ENCODE peak calls at places on chromosomes 16 and 17, in seven cellular contexts. F is breast epithelium, D is HFF-Myc, S is GM06990, E is mucosa of descending colon, N is tibial artery, G is fibroblast of lung. J is an unnamed sample.

GRCh38 chr17:1951920-1952319 is 73.2 kb downstream of the RTN4RL1 start:
- DNase-seq in F (no peak), D (no peak), S (no peak), E (no peak), N (no peak), G (no peak), J (no peak)

GRCh38 chr17:76598004-76598439 is 12.4 kb upstream of the ST6GALNAC2 start:
- DNase-seq in F (no peak), D (no peak), S (no peak), E (no peak), N (no peak), G (no peak), J (no peak)

GRCh38 chr16:84484579-84485254 is 19.7 kb downstream of the MEAK7 start:
- DNase-seq in F (peak), D (no peak), S (no peak), E (no peak), N (peak), G (peak), J (no peak)

GRCh38 chr16:48535831-48536599 is 74.0 kb downstream of the N4BP1 start:
- DNase-seq in F (peak), D (no peak), S (peak), E (peak), N (peak), G (peak), J (no peak)

GRCh38 chr17:81076097-81076754 is 41.3 kb downstream of the BAIAP2 start:
- DNase-seq in F (no peak), D (no peak), S (no peak), E (no peak), N (no peak), G (no peak), J (no peak)

GRCh38 chr16:56520251-56520577 is 390 bp upstream of the BBS2 start:
- DNase-seq in F (no peak), D (no peak), S (no peak), E (no peak), N (no peak), G (no peak), J (no peak)

GRCh38 chr17:76578376-76578775 is 7.3 kb downstream of the ST6GALNAC2 start:
- DNase-seq in F (no peak), D (no peak), S (no peak), E (no peak), N (no peak), G (peak), J (no peak)

GRCh38 chr16:8867483-8868271 is 1.1 kb downstream of the CARHSP1 start:
- DNase-seq in F (no peak), D (no peak), S (no peak), E (peak), N (peak), G (no peak), J (no peak)

GRCh38 chr17:74768069-74768762 is 7.9 kb downstream of the NAT9 start:
- DNase-seq in F (peak), D (no peak), S (no peak), E (no peak), N (peak), G (peak), J (no peak)

GRCh38 chr16:71383054-71383773 is 24.7 kb downstream of the CALB2 start:
- DNase-seq in F (peak), D (no peak), S (no peak), E (no peak), N (no peak), G (no peak), J (no peak)

GRCh38 chr16:51359141-51359960 is 208.3 kb upstream of the SALL1 start:
- DNase-seq in F (no peak), D (no peak), S (no peak), E (no peak), N (no peak), G (peak), J (no peak)

GRCh38 chr16:11465675-11466074 is 120.4 kb downstream of the RMI2 start:
- DNase-seq in F (no peak), D (no peak), S (no peak), E (no peak), N (no peak), G (no peak), J (no peak)

GRCh38 chr17:50048146-50048720 is 7.7 kb upstream of the ITGA3 start:
- DNase-seq in F (no peak), D (no peak), S (no peak), E (peak), N (peak), G (no peak), J (no peak)

GRCh38 chr17:45287526-45288264 is 25.8 kb upstream of the SPATA32 start:
- DNase-seq in F (no peak), D (no peak), S (no peak), E (no peak), N (no peak), G (no peak), J (no peak)

GRCh38 chr16:84795338-84796053 is 24.3 kb upstream of the CRISPLD2 start:
- DNase-seq in F (peak), D (peak), S (no peak), E (peak), N (peak), G (peak), J (no peak)

GRCh38 chr16:66161942-66162341 is 204.5 kb upstream of the CDH5 start:
- DNase-seq in F (peak), D (no peak), S (no peak), E (no peak), N (peak), G (no peak), J (no peak)

GRCh38 chr17:38557836-38558750 is 47.7 kb downstream of the SRCIN1 start:
- DNase-seq in F (peak), D (peak), S (peak), E (peak), N (peak), G (peak), J (peak)

GRCh38 chr17:78890111-78890897 is 12.7 kb downstream of the CEP295NL start:
- DNase-seq in F (peak), D (no peak), S (peak), E (peak), N (peak), G (no peak), J (no peak)

GRCh38 chr17:20028436-20028835 is 19.3 kb downstream of the SPECC1 start:
- DNase-seq in F (no peak), D (no peak), S (no peak), E (no peak), N (no peak), G (peak), J (no peak)

GRCh38 chr17:6648181-6648580 is 3.2 kb downstream of the MED31 start:
- DNase-seq in F (no peak), D (no peak), S (no peak), E (no peak), N (no peak), G (no peak), J (no peak)

GRCh38 chr16:64225696-64226095 is 896.2 kb downstream of the CDH11 start:
- DNase-seq in F (no peak), D (no peak), S (no peak), E (no peak), N (no peak), G (no peak), J (no peak)

GRCh38 chr17:59538195-59538909 is 27.1 kb upstream of the DHX40 start:
- DNase-seq in F (no peak), D (no peak), S (no peak), E (no peak), N (no peak), G (no peak), J (no peak)

GRCh38 chr17:61738249-61738648 is 125.1 kb downstream of the BRIP1 start:
- DNase-seq in F (no peak), D (no peak), S (no peak), E (no peak), N (no peak), G (no peak), J (no peak)

GRCh38 chr17:57518587-57519118 is 226.4 kb downstream of the CCDC182 start:
- DNase-seq in F (no peak), D (no peak), S (no peak), E (no peak), N (no peak), G (peak), J (no peak)

GRCh38 chr16:88956546-88957455 is 20.2 kb downstream of the CBFA2T3 start:
- DNase-seq in F (no peak), D (no peak), S (no peak), E (peak), N (no peak), G (no peak), J (no peak)

GRCh38 chr17:2347805-2348685 is 10.7 kb downstream of the SGSM2 start:
- DNase-seq in F (peak), D (peak), S (no peak), E (peak), N (no peak), G (peak), J (no peak)

GRCh38 chr17:52025231-52025630 is 133.3 kb downstream of the CA10 start:
- DNase-seq in F (no peak), D (no peak), S (no peak), E (no peak), N (no peak), G (no peak), J (no peak)

GRCh38 chr17:50198026-50198669 is 3.3 kb downstream of the COL1A1 start:
- DNase-seq in F (peak), D (no peak), S (no peak), E (peak), N (peak), G (peak), J (no peak)

GRCh38 chr16:70635356-70636016 is 10.9 kb upstream of the IL34 start:
- DNase-seq in F (no peak), D (no peak), S (no peak), E (no peak), N (no peak), G (peak), J (no peak)

GRCh38 chr16:35569413-35569812 is 2110.0 kb downstream of the TP53TG3F start:
- DNase-seq in F (no peak), D (no peak), S (no peak), E (no peak), N (no peak), G (no peak), J (no peak)

GRCh38 chr16:1308036-1308976 is 1.1 kb upstream of the UBE2I start:
- DNase-seq in F (no peak), D (no peak), S (no peak), E (no peak), N (no peak), G (peak), J (no peak)

GRCh38 chr17:12180644-12181261 is 160.1 kb downstream of the MAP2K4 start:
- DNase-seq in F (no peak), D (peak), S (no peak), E (no peak), N (no peak), G (peak), J (peak)

GRCh38 chr17:2406903-2407790 is 6.3 kb upstream of the MNT start:
- DNase-seq in F (peak), D (no peak), S (no peak), E (peak), N (peak), G (peak), J (no peak)

GRCh38 chr16:1054660-1055556 is 17.6 kb upstream of the SSTR5 start:
- DNase-seq in F (no peak), D (no peak), S (no peak), E (no peak), N (no peak), G (peak), J (peak)

GRCh38 chr16:69432069-69432468 is 7.7 kb downstream of the CYB5B start:
- DNase-seq in F (no peak), D (no peak), S (no peak), E (no peak), N (no peak), G (no peak), J (no peak)

GRCh38 chr16:65534121-65534528 is 412.3 kb upstream of the CDH11 start:
- DNase-seq in F (no peak), D (no peak), S (no peak), E (no peak), N (no peak), G (no peak), J (no peak)

GRCh38 chr16:8924214-8924613 is 39.5 kb downstream of the USP7 start:
- DNase-seq in F (no peak), D (no peak), S (no peak), E (peak), N (no peak), G (no peak), J (no peak)

GRCh38 chr16:79001156-79001997 is 599.2 kb downstream of the MAF start:
- DNase-seq in F (no peak), D (no peak), S (no peak), E (no peak), N (no peak), G (no peak), J (no peak)

GRCh38 chr17:35596072-35596471 is 8.9 kb downstream of the AP2B1 start:
- DNase-seq in F (no peak), D (no peak), S (no peak), E (no peak), N (no peak), G (no peak), J (no peak)

GRCh38 chr17:57553991-57554825 is 190.9 kb downstream of the CCDC182 start:
- DNase-seq in F (no peak), D (no peak), S (no peak), E (no peak), N (no peak), G (peak), J (no peak)

DNA sequence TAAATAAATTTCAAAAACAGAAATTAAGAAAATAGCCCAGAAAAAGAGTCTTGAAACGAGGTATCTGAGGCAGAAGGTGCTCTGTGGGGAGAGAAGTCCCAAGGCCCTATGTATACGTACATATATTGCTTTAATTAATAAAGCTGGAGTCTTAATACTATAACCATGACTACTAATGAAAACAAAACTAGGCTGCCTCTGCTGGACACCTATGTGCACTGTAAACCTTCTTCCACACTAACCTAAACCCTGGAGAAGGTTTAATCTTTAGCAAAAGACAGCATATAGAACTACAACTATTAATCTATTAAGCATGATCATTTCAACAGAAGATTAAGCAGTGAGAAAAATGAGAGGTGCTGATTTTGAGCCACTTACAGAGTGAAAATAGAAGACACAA is 153.9 kb upstream of the C17orf78 start:
- DNase-seq in F (no peak), D (no peak), S (no peak), E (no peak), N (no peak), G (no peak), J (no peak)
- TF ChIP-seq CTCF in F (no peak), D (peak), S (no peak), E (no peak), N (no peak), G (no peak), J (no peak)

DNA sequence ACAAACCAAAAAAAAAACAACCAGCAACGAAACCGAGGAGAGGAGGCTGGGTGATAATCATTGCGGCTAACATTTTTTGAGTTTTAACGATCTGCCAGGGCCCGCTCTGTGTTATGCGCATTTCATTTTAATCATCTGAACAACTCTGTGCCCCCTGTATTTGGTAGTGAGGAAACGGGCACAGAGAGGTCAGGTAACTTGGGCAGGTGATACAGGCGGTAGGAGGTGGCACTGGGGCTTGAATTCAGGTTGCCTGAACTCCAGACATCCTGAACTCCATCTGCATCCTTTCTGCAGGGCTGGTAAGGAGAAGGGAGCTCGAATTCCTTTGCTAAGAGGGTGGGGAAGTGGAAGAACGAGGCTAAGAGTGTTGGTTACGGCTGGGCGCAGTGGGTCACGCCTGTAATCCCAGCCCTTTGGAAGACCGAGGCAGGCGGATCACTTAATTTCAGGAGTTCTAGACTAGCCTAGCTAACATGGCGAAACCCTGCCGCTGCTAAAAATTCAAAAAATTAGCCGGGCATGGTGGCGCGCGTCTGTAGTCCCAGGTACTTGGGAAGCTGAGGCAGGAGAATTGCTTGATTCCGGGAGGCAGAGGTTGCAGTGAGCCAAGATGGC is 1.1 kb downstream of the CLUAP1 start:
- DNase-seq in F (no peak), D (no peak), S (no peak), E (no peak), N (peak), G (no peak), J (no peak)
- TF ChIP-seq CTCF in F (no peak), D (no peak), S (no peak), E (no peak), N (no peak), G (no peak), J (no peak)

DNA sequence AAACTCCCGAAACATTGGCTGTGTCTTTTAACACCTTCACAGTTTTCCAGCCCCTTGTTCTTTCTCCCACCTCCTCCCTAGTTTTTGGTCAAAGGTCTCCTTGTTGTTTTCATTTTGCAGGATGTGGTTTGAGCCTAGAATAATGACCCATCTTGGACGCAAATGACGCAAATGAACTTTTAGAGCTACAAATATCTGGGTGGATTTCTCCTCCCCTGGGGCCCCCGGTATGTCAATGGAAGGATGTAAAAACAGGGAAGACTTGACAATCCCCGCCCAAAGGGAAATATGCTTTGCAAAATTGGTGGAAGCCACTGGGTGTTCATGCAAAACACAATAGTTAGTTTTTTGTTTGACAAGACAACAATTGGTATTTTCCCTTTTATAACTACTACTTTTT is 236.0 kb upstream of the IRX3 start:
- DNase-seq in F (no peak), D (no peak), S (no peak), E (no peak), N (no peak), G (no peak), J (no peak)
- TF ChIP-seq CTCF in F (no peak), D (no peak), S (no peak), E (no peak), N (no peak), G (no peak), J (no peak)

GRCh38 chr16:24568392-24568791 is 29.0 kb downstream of the RBBP6 start:
- DNase-seq in F (no peak), D (no peak), S (no peak), E (no peak), N (no peak), G (peak), J (no peak)
- TF ChIP-seq CTCF in F (no peak), D (no peak), S (no peak), E (no peak), N (peak), G (no peak), J (no peak)

DNA sequence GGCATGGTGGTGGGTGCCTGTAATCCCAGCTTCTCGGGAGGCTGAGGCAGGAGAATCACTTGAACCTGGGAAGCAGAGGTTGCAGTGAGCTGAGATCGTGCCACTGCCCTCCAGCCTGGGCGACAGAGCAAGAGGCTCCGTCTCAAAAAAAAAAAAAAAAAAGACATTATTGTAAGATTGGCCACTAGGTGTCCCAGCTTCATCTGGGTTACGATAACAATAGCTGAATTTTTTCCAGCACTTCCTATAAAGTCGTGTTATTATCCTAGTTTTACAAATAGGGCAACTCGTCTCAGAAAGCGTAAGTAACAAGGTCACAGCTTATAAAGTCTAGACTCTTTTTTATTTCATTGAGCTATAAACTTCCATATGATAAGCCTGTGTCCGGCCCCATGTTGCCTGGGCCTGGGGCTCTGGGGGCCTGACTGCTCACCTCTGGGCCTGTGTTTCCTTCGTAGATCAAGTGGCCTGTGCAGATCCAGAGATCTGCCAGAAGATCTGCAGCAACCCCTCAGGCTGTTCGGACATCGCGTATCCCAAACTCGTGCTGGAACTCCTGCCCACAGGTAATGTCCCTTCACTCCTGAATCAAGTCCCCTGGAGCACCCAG is 60.5 kb downstream of the SLC5A11 start:
- DNase-seq in F (no peak), D (peak), S (no peak), E (no peak), N (no peak), G (peak), J (no peak)
- TF ChIP-seq CTCF in F (peak), D (no peak), S (peak), E (no peak), N (peak), G (peak), J (peak)

J was measured in mesothelial cell of epicardium.